ENCODE peak calls at places on chromosome 17, in seven cellular contexts. I is gastrocnemius medialis; F is uterus; G is lower lobe of right lung; H is fibroblast of lung; O is naive thymus-derived CD4-positive, alpha-beta T cell; Z is cardiac muscle cell. U is an unnamed sample.

GRCh38 chr17:17919169-17920107 is 52.8 kb downstream of the TOM1L2 start:
- DNase-seq in Z (peak; percentile 83), O (peak; percentile 52), F (peak; percentile 83), I (peak; percentile 78), H (peak; percentile 81), G (peak; percentile 70), U (peak; percentile 69)

GRCh38 chr17:38881600-38882191 is 11.8 kb downstream of the LASP1 start:
- DNase-seq in O (no peak), Z (peak; percentile 97), F (peak; percentile 74), I (no peak), H (peak; percentile 88), G (peak; percentile 73), U (peak; percentile 90)

GRCh38 chr17:31318298-31319190 is 2.9 kb downstream of the EVI2A start:
- DNase-seq in H (peak; percentile 93), Z (peak; percentile 95), F (peak; percentile 73), O (peak; percentile 67), G (no peak), I (peak; percentile 75), U (peak; percentile 60)

GRCh38 chr17:28973414-28973813 is 22.1 kb upstream of the PHF12 start:
- DNase-seq in H (peak; percentile 33), O (no peak), F (no peak), G (peak; percentile 62), I (no peak), Z (peak; percentile 84), U (peak; percentile 89)

GRCh38 chr17:80259642-80260535 is 763 bp upstream of the RNF213 start:
- DNase-seq in F (peak; percentile 55), O (peak; percentile 69), Z (peak; percentile 76), H (peak; percentile 59), G (peak; percentile 81), I (peak; percentile 63), U (peak; percentile 93)

GRCh38 chr17:8707591-8708453 is 36.8 kb downstream of the CCDC42 start:
- DNase-seq in I (no peak), Z (peak; percentile 82), F (peak; percentile 45), G (no peak), O (no peak), H (no peak), U (peak; percentile 79)

GRCh38 chr17:13209091-13209490 is 191.3 kb upstream of the ELAC2 start:
- DNase-seq in G (no peak), O (no peak), H (peak; percentile 34), F (no peak), Z (peak; percentile 55), I (no peak), U (no peak)

GRCh38 chr17:57874434-57875108 is 24.7 kb upstream of the MRPS23 start:
- DNase-seq in F (peak; percentile 83), Z (peak; percentile 94), G (peak; percentile 65), I (peak; percentile 58), O (no peak), H (peak; percentile 91), U (peak; percentile 89)

GRCh38 chr17:51371732-51372151 is 111.4 kb downstream of the UTP18 start:
- DNase-seq in F (no peak), Z (peak; percentile 70), O (peak; percentile 39), I (no peak), G (no peak), H (peak; percentile 26), U (no peak)

GRCh38 chr17:3533752-3534151 is 23.9 kb downstream of the TRPV3 start:
- DNase-seq in O (no peak), G (no peak), I (no peak), Z (no peak), F (no peak), H (no peak), U (no peak)

GRCh38 chr17:76495663-76496400 is 5.4 kb downstream of the RHBDF2 start:
- DNase-seq in O (no peak), G (no peak), F (no peak), H (no peak), I (no peak), Z (no peak), U (no peak)

GRCh38 chr17:76492250-76492988 is 8.8 kb downstream of the RHBDF2 start:
- DNase-seq in Z (no peak), O (no peak), G (peak; percentile 67), I (no peak), F (no peak), H (no peak), U (no peak)

GRCh38 chr17:76491271-76492184 is 9.7 kb downstream of the RHBDF2 start:
- DNase-seq in I (no peak), H (no peak), F (no peak), G (peak; percentile 61), Z (no peak), O (no peak), U (no peak)

GRCh38 chr17:76492989-76493501 is 8.2 kb downstream of the RHBDF2 start:
- DNase-seq in F (peak; percentile 41), O (no peak), I (peak; percentile 63), H (peak; percentile 91), Z (peak; percentile 80), G (peak; percentile 88), U (peak; percentile 88)

GRCh38 chr17:76493505-76494167 is 7.6 kb downstream of the RHBDF2 start:
- DNase-seq in H (no peak), F (no peak), Z (no peak), G (no peak), O (no peak), I (no peak), U (no peak)
- H3K4me1 ChIP-seq in H (peaks cover 20% of the 10 kb centered on the region), F (peaks cover 4% of the 10 kb centered on the region), Z (peaks cover 9% of the 10 kb centered on the region), G (peaks cover 79% of the 10 kb centered on the region), O (peaks cover 53% of the 10 kb centered on the region), I (peaks cover 30% of the 10 kb centered on the region), U (peaks cover 21% of the 10 kb centered on the region)

DNA sequence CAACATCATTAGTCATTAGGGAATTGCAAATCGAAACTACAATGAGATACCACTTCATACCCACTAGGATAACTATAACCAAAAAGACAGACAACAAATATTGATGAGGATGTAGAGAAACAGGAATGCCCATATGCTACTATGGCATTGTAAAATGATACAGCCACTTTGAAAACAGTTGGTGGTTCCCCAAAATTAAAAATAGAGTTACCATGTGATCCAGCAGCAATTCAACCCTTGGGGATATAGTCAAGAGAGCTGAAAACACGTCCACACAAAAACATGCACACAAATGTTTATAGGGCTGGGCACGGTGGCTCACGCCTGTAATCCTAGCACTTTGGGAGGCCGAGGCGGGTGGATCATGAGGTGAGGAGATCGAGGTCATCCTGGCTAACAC is 10.0 kb upstream of the PECAM1 start:
- DNase-seq in G (no peak), F (no peak), Z (no peak), I (no peak), O (no peak), H (no peak), U (no peak)
- H3K4me1 ChIP-seq in G (peaks cover 44% of the 10 kb centered on the region), F (no peaks in the 10 kb centered on the region), Z (no peaks in the 10 kb centered on the region), I (no peaks in the 10 kb centered on the region), O (peaks cover 20% of the 10 kb centered on the region), H (no peaks in the 10 kb centered on the region), U (no peaks in the 10 kb centered on the region)

GRCh38 chr17:56596741-56597494 is 3.4 kb downstream of the NOG start:
- DNase-seq in O (no peak), G (no peak), Z (no peak), I (no peak), F (no peak), H (no peak), U (no peak)
- H3K4me1 ChIP-seq in O (peaks cover 12% of the 10 kb centered on the region), G (peaks cover 37% of the 10 kb centered on the region), Z (peaks cover 15% of the 10 kb centered on the region), I (peaks cover 31% of the 10 kb centered on the region), F (peaks cover 31% of the 10 kb centered on the region), H (peaks cover 3% of the 10 kb centered on the region), U (peaks cover 3% of the 10 kb centered on the region)

DNA sequence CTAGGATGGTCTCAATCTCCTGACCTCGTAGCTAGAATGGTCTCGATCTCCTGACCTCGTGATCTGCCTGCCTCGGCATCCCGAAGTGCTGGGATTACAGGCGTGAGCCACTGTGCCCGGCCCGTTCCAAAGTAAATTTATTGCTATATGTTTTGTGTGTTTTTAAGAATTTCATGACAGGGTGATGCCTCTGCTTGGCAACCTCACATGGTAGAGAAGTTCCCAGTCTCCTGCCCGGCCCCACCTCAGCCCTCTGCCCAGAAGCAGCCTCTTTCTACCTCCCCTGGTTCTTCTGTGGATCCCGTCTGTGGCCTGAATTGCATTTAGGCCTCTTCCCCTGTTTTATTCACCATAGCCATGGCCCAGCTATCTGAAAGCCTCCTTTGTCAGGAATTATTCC is 55.0 kb downstream of the B9D1 start:
- DNase-seq in G (peak; percentile 30), O (no peak), Z (no peak), F (no peak), H (no peak), I (no peak), U (no peak)
- H3K4me1 ChIP-seq in G (peaks cover 60% of the 10 kb centered on the region), O (peaks cover 15% of the 10 kb centered on the region), Z (peaks cover 5% of the 10 kb centered on the region), F (peaks cover 5% of the 10 kb centered on the region), H (peaks cover 7% of the 10 kb centered on the region), I (peaks cover 28% of the 10 kb centered on the region), U (peaks cover 22% of the 10 kb centered on the region)

DNA sequence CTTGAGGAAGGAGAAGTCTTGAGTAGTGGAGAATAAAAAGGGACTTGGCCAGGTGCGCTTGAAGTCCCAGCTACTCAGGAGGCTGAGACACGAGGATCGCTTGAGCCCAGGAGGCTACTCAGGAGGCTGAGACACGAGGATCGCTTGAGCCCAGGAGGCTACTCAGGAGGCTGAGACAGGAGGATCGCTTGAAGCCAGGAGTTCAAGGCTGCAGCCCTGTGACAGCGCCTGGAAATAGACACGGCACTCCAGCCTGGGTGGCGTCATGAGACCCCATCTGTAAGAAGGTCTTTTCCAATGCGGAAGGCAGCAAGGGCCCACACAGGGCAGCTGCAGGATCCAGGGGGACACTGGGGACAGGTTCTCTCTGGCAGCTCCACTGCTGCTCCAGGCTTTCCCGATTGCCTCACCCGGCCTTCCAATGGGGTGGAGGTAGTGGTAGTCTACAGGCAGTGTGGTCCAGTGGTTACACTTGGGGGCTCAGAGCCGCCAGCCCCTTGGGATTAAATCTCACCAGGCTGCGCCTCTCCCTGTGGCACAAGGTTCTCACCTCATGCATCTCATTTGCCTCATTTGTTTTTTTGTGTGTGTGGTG is 143.4 kb downstream of the SEC14L1 start:
- DNase-seq in Z (no peak), H (no peak), G (no peak), O (no peak), F (no peak), I (no peak), U (no peak)
- H3K4me1 ChIP-seq in Z (peaks cover 53% of the 10 kb centered on the region), H (peaks cover 26% of the 10 kb centered on the region), G (peaks cover 60% of the 10 kb centered on the region), O (peaks cover 3% of the 10 kb centered on the region), F (peaks cover 5% of the 10 kb centered on the region), I (peaks cover 51% of the 10 kb centered on the region), U (peaks cover 18% of the 10 kb centered on the region)

GRCh38 chr17:68288375-68288774 is 2.6 kb downstream of the SLC16A6 start:
- DNase-seq in G (no peak), F (no peak), O (no peak), Z (peak; percentile 47), I (no peak), H (no peak), U (no peak)
- H3K4me1 ChIP-seq in G (peaks cover 23% of the 10 kb centered on the region), F (peaks cover 16% of the 10 kb centered on the region), O (peaks cover 31% of the 10 kb centered on the region), Z (no peaks in the 10 kb centered on the region), I (peaks cover 13% of the 10 kb centered on the region), H (peaks cover 8% of the 10 kb centered on the region), U (peaks cover 4% of the 10 kb centered on the region)

U was measured in right cardiac atrium.